ENCODE peak calls at places on chromosomes 1 and 21, in six cellular contexts. U is upper lobe of left lung, D is lower lobe of right lung, M is fibroblast of lung, S is AG04450, W is neural progenitor cell. L is an unnamed sample.

GRCh38 chr1:191086910-191087309 is 609.2 kb upstream of the BRINP3 start:
- DNase-seq in U (no peak), D (no peak), M (no peak), S (no peak), W (no peak), L (no peak)

GRCh38 chr1:225962440-225962975 is 21.5 kb upstream of the LEFTY2 start:
- DNase-seq in U (peak), D (peak), M (peak), S (no peak), W (peak), L (peak)

GRCh38 chr1:150362721-150363425 is 1.1 kb upstream of the RPRD2 start:
- DNase-seq in U (no peak), D (no peak), M (no peak), S (no peak), W (no peak), L (no peak)

GRCh38 chr1:88773540-88774150 is 89.6 kb downstream of the PKN2 start:
- DNase-seq in U (no peak), D (no peak), M (peak), S (peak), W (no peak), L (peak)

GRCh38 chr1:245874942-245875580 is 632.0 kb downstream of the SMYD3 start:
- DNase-seq in U (peak), D (peak), M (peak), S (peak), W (no peak), L (peak)

GRCh38 chr1:203673550-203674411 is 47.1 kb downstream of the ATP2B4 start:
- DNase-seq in U (peak), D (no peak), M (peak), S (peak), W (no peak), L (peak)

GRCh38 chr1:9593492-9594465 is 5.1 kb downstream of the TMEM201 start:
- DNase-seq in U (peak), D (peak), M (peak), S (no peak), W (peak), L (peak)

GRCh38 chr1:187517508-187517907 is 688.8 kb downstream of the PLA2G4A start:
- DNase-seq in U (no peak), D (no peak), M (no peak), S (no peak), W (no peak), L (no peak)

GRCh38 chr1:166182281-166182680 is 15.5 kb upstream of the FAM78B start:
- DNase-seq in U (no peak), D (no peak), M (no peak), S (no peak), W (no peak), L (no peak)

GRCh38 chr1:30366914-30367313 is 356.5 kb downstream of the MATN1 start:
- DNase-seq in U (no peak), D (no peak), M (no peak), S (no peak), W (no peak), L (no peak)

GRCh38 chr1:220750126-220750525 is 2.0 kb downstream of the MTARC2 start:
- DNase-seq in U (no peak), D (no peak), M (peak), S (no peak), W (no peak), L (peak)

GRCh38 chr1:56773341-56774066 is 45.7 kb downstream of the FYB2 start:
- DNase-seq in U (no peak), D (no peak), M (no peak), S (no peak), W (no peak), L (no peak)

GRCh38 chr1:35298464-35298863 is 30.0 kb downstream of the ZMYM4 start:
- DNase-seq in U (peak), D (no peak), M (peak), S (no peak), W (peak), L (peak)

GRCh38 chr1:40032240-40032891 is 8.2 kb upstream of the CAP1 start:
- DNase-seq in U (peak), D (no peak), M (peak), S (no peak), W (peak), L (peak)

GRCh38 chr1:21820597-21821232 is 8.7 kb downstream of the LDLRAD2 start:
- DNase-seq in U (no peak), D (no peak), M (no peak), S (no peak), W (no peak), L (no peak)

DNA sequence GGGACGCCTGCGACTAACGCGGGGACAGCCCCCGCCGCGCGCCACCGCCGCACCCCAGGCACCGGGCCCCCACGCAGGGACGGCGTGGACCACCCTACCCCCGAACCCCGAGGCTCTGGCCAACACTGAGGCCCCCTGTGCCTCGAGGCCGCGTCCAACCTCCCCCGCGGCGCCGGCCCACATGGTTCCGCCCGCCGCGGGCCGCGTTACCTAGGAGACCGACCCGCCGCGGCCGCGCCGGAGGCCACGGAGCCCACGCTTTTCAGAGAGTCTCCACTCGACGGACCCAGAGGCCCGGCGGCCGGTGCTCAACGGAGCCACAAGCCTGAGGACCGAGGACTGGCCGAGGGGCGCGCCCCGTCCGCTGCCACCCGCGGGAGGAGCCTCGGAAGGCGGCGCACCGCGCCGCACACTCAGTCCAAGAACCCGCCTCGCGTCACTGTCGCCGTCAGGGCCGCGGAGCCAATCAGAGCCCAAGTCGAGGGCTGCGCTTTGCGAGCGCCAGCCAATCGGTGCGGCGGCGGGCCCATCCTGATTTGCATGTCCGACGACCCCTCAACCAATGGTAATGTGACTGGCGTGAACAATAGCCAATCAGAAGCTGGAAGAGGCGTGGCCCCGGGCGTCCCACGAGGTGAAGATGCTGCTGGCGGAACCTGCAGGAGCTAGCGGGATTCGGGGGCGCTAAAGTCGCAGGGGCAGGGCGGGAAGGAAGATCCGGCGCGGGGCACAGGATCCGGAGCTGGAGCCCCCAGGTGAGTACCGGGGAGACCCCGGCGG is at the start of gene NPHP4:
- DNase-seq in U (peak), D (peak), M (peak), S (peak), W (peak), L (peak)
- TF ChIP-seq CTCF in U (no peak), D (no peak), M (no peak), S (peak), W (peak), L (no peak)

DNA sequence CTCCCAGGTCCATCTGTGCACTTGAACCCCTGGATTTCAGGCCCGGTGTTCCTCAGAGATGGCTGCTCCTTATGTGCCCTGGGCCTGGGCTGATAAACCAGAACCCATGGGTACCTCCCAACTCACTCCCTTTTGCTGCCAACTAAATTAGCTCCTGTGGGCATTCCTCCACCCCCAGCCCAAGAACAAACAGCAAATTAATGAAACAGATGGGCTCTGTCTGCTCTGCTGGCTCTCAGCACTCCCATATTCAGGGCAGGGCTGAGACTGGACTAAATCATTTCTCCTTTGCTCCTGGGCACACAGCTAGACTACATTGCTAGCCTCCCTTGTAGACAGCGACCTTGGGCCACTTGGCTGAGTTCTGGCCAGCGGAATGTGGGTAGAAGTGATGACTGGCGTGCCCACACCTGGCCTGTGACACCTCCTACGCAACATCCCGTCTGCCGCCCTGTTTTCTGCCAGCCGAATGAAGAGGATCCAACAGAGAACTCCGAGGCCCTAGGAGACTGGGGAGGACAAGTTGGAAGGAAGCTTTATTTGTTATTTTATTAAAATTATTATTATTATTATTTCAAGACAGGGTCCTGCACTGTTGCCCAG is 101.9 kb upstream of the DISP3 start:
- DNase-seq in U (no peak), D (no peak), M (no peak), S (no peak), W (no peak), L (no peak)
- H3K4me3 ChIP-seq in U (no peak), D (no peak), M (no peak), S (no peak), W (no peak), L (no peak)

GRCh38 chr1:84643183-84643582 is 47.1 kb downstream of the SSX2IP start:
- DNase-seq in U (no peak), D (no peak), M (no peak), S (no peak), W (no peak), L (no peak)

GRCh38 chr1:84642776-84643175 is 47.5 kb downstream of the SSX2IP start:
- DNase-seq in U (no peak), D (no peak), M (no peak), S (no peak), W (no peak), L (no peak)

GRCh38 chr1:84644472-84644871 is 45.8 kb downstream of the SSX2IP start:
- DNase-seq in U (no peak), D (no peak), M (no peak), S (no peak), W (no peak), L (no peak)
- TF ChIP-seq CTCF in U (no peak), D (no peak), M (peak), S (no peak), W (no peak), L (no peak)

DNA sequence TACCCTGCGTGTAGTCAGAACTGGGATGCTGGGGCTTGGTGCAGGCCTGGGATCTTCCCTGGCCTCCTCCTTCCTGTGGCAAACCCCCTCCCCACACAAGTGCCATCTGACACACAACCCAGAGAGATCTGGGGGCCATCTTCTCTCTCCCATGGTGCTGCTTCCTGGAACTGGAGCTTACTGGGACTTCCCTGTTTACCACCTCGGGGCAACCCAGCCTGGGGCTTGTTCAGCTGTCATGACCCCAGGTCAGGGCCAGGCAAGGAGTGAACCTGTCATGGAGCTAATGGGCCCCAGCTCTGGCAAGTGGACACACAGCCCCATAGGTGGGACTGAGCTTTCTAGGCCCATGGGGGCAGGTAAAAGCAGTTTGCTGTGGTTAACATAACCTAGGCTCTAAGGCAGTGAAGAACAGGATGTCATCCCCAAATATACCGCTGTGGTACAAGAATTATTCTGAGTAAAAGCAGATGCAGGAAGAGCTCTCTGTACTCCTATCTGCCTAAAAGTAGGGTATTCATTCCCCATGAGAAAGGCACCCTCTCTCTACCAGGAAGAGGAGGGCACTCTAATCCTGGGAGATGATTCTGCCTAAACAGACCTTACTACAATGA is 2.4 kb downstream of the TRIM11 start:
- DNase-seq in U (no peak), D (no peak), M (no peak), S (no peak), W (no peak), L (no peak)
- H3K4me3 ChIP-seq in U (no peak), D (peak), M (peak), S (peak), W (peak), L (peak)

DNA sequence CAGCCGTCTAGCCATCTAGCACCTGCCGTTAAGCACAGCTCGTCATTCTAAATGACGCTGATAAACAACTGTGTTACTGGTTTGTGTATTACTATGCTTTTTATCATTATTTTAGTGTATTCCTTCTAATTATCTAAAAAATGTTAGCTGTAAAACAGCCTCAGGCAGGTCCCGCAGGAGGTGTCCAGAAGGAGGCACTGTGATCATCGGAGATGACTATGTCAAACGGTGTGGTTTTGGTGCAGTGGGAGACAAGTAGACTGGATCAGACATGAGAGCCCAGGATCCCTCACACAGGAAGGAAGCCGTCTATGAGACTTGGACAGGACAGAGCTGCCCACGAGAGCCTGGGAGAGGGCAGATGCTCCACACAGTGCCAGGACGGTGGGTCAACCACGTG is 55.3 kb upstream of the COL6A1 start:
- DNase-seq in U (no peak), D (no peak), M (no peak), S (no peak), W (no peak), L (no peak)
- TF ChIP-seq CTCF in U (no peak), D (no peak), M (peak), S (peak), W (no peak), L (peak)

DNA sequence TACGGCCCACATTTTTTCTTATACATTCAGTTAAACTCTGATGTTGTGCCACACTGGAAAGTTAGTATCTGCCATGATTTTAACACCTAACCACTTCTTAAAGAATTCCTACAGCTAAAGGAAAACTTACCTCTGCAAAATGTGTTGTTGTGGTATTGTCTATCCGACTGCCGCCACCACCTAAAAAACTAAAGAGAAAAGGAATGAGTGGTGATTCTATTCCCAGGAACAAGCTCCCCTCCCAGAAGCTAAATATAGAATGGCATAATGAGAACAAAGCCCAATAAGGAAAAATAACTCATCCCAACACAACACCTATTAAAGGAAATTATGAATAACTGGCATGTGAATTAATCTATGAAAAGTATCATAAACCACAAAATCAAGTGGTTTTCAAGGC is 39.5 kb downstream of the RNF115 start:
- DNase-seq in U (no peak), D (no peak), M (no peak), S (no peak), W (no peak), L (no peak)
- H3K4me3 ChIP-seq in U (no peak), D (no peak), M (no peak), S (no peak), W (no peak), L (no peak)

GRCh38 chr1:222053790-222054294 is 312.0 kb upstream of the DUSP10 start:
- DNase-seq in U (no peak), D (no peak), M (peak), S (no peak), W (no peak), L (peak)
- TF ChIP-seq CTCF in U (no peak), D (no peak), M (no peak), S (no peak), W (no peak), L (no peak)

DNA sequence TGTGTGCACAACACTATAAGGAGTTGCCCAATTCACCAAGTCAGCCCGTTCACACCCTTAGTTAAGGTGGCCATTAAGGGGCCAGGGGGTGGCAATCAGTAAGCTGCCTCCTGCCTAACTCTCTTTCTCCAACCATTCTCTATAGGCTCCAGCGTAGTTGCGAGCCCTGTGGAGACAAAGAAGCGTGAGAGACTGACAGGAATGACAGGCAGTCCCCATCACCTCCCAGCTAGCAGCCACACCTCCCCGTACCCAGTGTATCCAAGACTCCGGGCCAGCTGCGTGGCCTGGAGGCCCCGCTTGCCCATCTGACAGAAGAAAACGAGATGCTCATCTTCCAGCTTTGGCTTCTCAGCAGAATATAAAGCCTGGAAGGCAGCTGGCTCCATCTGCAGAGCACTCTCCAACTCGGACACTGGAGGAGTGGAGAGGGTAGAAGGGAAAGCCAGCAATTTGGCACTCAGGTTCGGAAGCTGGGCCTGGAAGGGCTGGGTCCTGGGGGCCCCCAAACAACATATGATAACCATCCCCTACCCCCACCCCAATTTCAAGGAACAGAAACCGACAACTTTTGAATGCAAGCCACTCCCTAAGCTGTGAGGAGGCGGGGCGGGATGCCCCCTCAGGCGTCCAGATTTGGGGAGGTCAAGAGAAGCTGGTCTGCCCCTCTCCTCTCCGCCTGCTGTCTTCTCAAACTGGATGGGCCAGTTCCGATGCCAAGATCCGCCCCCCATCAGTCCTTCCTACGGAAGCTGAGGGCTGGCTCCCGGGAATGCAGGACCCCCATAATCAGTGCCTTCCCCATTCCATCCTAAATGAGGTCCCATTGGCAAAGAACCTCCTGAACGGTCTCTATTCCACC is 872 bp downstream of the TSTD1 start:
- DNase-seq in U (peak), D (peak), M (no peak), S (no peak), W (peak), L (no peak)
- H3K4me3 ChIP-seq in U (no peak), D (peak), M (no peak), S (no peak), W (peak), L (peak)

DNA sequence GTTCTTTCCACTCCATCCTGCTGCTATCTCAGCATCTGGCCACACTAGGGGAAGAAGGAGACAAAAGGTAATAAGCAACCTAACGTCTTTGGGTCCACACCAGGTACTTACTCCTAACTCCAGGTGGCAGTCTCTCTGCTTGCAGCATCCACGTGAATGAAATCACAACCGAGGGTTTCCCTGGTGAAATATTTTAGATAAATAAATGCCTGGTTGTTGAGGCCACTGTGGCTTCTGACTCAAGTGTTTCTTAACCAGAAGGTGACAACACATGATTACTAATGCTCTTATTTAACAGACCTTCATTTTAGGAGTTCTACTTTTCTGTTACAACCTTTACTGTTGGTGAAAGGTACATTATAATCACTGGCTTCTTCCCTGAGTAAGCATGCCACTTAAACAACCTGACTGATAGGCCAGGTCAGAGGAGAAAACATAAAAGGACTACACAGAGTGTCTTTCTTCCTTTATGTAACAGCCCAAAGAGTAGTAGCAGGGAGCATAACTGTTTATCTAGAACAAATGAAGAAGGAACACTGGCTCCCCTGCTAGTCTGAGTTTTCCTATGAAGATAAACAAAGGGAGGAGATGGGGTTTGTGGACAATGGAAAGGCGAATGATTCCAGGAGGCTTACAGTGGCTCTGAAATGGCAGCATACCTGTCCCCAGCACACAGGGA is 59.9 kb downstream of the SYT6 start:
- DNase-seq in U (no peak), D (no peak), M (peak), S (no peak), W (peak), L (peak)
- TF ChIP-seq CTCF in U (no peak), D (no peak), M (no peak), S (no peak), W (no peak), L (no peak)